ENCODE peak calls at places on chromosomes 16 and 17, in seven cellular contexts. G, H, A, E, K, B and S are unnamed samples.

GRCh38 chr17:82402865-82403264 is 15.3 kb upstream of the HEXD start:
- DNase-seq in G (no peak), H (no peak), A (no peak), E (no peak), K (no peak), B (no peak), S (no peak)

GRCh38 chr17:77882481-77883212 is 75.9 kb upstream of the TNRC6C start:
- DNase-seq in G (peak), H (no peak), A (no peak), E (peak), K (peak), B (peak), S (peak)

GRCh38 chr16:15983898-15984297 is 34.5 kb downstream of the ABCC1 start:
- DNase-seq in G (no peak), H (no peak), A (no peak), E (no peak), K (no peak), B (no peak), S (no peak)

GRCh38 chr17:50380369-50381259 is 7.6 kb downstream of the EME1 start:
- DNase-seq in G (no peak), H (no peak), A (no peak), E (no peak), K (no peak), B (no peak), S (no peak)

GRCh38 chr17:12485361-12485911 is 180.3 kb upstream of the MYOCD start:
- DNase-seq in G (no peak), H (no peak), A (no peak), E (no peak), K (no peak), B (no peak), S (no peak)

GRCh38 chr16:15993946-15994665 is 44.7 kb downstream of the ABCC1 start:
- DNase-seq in G (no peak), H (no peak), A (no peak), E (no peak), K (no peak), B (no peak), S (no peak)

GRCh38 chr16:55494994-55495421 is 13.9 kb upstream of the LPCAT2 start:
- DNase-seq in G (peak), H (no peak), A (peak), E (peak), K (peak), B (peak), S (peak)

GRCh38 chr17:80605326-80606066 is 60.9 kb downstream of the RPTOR start:
- DNase-seq in G (peak), H (no peak), A (no peak), E (no peak), K (no peak), B (peak), S (no peak)

GRCh38 chr17:1484586-1485310 is 7.7 kb downstream of the MYO1C start:
- DNase-seq in G (peak), H (peak), A (peak), E (peak), K (peak), B (peak), S (peak)

GRCh38 chr16:69564845-69565610 is 738 bp upstream of the NFAT5 start:
- DNase-seq in G (no peak), H (no peak), A (no peak), E (no peak), K (no peak), B (peak), S (no peak)

GRCh38 chr17:21368545-21369246 is 7.5 kb upstream of the KCNJ12 start:
- DNase-seq in G (no peak), H (no peak), A (no peak), E (no peak), K (no peak), B (no peak), S (no peak)

DNA sequence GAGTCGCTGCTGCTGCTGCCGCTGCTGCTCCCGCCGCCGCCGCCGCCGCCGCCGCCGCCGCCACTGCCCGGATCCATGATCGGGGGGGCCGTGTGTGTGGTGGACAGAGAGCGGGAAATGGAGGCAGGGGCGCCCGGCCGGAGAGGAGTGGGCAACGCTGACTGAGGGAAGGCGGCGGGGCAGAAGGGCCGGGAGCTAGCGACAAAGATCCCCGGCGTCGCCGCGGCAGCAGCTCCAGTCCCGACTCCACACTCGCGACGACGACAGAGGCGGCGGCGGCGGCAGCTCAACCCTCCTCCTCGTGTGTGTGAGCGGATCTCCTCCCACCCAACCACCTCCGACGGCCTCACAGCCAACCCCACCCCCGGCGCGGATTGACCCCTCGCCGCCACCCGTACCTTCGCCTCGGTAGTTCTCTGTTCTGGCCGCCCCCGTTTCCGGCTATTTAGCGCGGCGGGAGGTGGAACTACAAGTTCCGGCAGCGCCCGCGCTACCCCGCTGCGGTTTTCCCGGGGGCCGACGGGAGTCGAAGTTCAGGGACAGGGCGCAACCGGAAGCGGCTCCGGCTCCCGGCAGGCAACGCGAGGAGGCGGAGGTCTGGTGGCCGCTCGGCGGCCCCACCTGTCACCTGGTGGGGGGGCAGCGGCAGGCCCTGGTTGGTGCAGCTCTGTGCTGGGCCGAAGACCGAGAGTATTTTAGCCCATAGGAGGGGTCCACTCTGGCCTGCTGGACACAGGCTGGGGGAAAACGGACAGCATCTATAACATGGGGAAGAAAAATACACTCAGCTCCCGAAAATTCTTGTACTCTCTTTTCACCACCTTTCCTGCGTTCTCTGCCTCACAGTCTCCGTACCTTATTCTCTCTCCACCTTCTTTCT is at the start of gene GSPT1:
- DNase-seq in G (peak), H (peak), A (peak), E (peak), K (peak), B (peak), S (peak)
- TF ChIP-seq EP300 in G (peak), H (no peak), A (peak), E (no peak), K (no peak), B (no peak), S (no peak)

GRCh38 chr16:2897110-2897509 is 14.1 kb downstream of the FLYWCH2 start:
- DNase-seq in G (no peak), H (no peak), A (peak), E (no peak), K (no peak), B (no peak), S (no peak)

GRCh38 chr16:2899564-2900072 is 12.1 kb upstream of the FLYWCH1 start:
- DNase-seq in G (no peak), H (no peak), A (no peak), E (no peak), K (no peak), B (no peak), S (no peak)

GRCh38 chr16:2896480-2897010 is 13.5 kb downstream of the FLYWCH2 start:
- DNase-seq in G (no peak), H (no peak), A (peak), E (no peak), K (no peak), B (no peak), S (no peak)

GRCh38 chr16:2900526-2901075 is 11.1 kb upstream of the FLYWCH1 start:
- DNase-seq in G (no peak), H (no peak), A (no peak), E (no peak), K (no peak), B (no peak), S (no peak)

DNA sequence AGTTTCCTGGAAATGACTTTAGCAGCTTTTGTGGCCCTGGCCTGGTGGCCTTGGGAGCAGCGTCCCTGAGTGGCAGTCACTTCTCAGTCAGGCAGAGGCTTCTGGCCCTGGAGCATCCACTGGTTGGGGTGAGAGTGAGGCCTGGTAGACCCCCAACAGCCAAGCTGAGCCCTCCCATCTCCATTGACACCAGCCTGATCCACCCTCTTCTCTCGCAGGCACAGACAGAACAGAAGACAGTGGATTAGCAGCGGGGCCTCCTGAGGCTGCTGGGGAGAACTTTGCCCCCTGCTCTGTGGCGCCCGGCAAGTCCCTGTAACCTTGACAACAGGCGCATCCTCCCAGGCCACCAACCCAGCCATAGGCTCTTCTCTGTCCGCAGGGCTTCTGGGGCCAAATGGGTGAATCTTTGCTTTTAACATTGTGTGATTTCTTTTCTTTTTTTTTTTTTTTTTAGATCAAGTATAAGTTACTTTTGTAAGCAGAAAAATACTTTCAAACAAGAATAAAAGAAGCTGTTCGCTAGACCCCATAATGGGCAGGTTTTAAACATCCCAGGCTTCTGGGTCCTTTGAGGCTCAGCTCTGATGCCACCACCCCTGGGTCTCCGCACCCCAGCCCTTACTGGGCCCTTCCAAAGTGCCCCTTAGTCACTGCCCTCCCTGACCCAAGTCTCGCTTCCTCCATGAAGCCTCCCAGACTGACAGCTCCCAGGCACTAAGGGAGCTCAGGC is 12.7 kb upstream of the FLYWCH1 start:
- DNase-seq in G (no peak), H (no peak), A (no peak), E (no peak), K (no peak), B (no peak), S (no peak)
- TF ChIP-seq EP300 in G (no peak), H (no peak), A (no peak), E (no peak), K (no peak), B (no peak), S (no peak)

DNA sequence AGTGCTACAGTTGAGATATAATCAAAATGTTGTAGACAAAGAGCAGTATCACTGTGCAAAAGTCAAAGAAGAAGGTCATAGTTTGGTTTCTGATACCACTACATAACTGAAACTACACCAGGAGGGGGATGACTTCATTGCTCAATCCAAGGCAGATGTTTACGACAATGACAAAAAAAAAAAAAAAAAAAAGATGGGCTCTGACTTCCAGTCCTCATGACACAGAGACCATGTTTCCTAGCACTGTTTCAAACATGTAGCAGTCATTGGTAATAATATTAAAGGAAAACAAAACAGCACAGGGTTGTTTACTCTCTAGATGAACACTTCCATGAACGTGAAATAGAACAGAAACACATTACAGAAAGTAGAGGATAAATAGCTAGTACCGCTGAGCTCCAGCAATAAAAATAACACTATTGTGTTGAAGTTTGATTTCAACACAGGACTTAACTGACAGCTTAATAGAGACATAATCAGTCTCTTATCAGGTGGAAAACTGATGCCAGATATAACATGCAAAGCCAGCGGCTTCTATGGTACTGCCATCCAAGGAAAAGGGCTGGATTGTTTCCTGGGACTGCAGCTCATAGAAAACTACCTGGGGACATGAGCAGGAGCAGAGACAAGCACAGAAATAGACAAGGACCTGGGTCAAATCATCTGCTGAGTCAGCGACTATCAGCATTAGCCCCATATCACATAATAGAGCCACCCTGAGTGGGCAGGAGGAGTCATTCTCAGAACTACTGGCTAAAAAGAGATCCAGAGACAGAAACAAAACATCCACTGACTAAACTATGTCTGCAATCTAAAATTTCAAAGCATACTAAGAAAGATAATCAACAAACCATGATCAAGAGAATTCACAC is 463.6 kb upstream of the SOX9 start:
- DNase-seq in G (no peak), H (no peak), A (no peak), E (no peak), K (no peak), B (no peak), S (no peak)
- TF ChIP-seq EP300 in G (no peak), H (no peak), A (no peak), E (no peak), K (no peak), B (no peak), S (no peak)

GRCh38 chr16:84844049-84844350 is 24.2 kb downstream of the CRISPLD2 start:
- DNase-seq in G (no peak), H (no peak), A (no peak), E (no peak), K (peak), B (no peak), S (peak)

GRCh38 chr16:84843149-84844048 is 23.6 kb downstream of the CRISPLD2 start:
- DNase-seq in G (no peak), H (no peak), A (no peak), E (no peak), K (no peak), B (no peak), S (no peak)

GRCh38 chr16:84847554-84848415 is 28.0 kb downstream of the CRISPLD2 start:
- DNase-seq in G (no peak), H (no peak), A (no peak), E (no peak), K (no peak), B (no peak), S (no peak)

GRCh38 chr16:84844561-84845495 is 25.0 kb downstream of the CRISPLD2 start:
- DNase-seq in G (no peak), H (peak), A (no peak), E (no peak), K (no peak), B (no peak), S (no peak)

DNA sequence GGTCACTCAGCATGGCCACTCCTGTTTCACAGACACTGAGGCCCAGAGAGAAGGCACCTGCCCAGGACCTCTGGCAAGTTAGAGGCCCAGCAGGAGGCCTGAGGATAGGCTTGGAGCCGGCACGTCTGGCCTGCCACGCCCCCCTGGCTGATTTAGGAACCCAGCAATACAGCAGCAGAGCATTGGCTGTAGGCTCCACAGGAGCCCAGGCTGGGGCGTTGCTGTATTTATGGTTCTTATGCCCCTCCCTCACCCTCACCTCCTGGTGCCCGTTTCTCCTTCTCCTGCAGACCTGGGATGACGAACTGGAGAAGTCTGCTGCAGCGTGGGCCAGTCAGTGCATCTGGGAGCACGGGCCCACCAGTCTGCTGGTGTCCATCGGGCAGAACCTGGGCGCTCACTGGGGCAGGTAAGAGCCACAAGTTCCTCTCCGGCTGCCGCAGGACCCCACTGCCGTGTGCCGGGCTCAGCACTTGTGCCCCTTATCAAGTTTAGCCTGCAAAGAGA is 25.8 kb downstream of the CRISPLD2 start:
- DNase-seq in G (no peak), H (no peak), A (no peak), E (no peak), K (peak), B (peak), S (no peak)
- TF ChIP-seq EP300 in G (no peak), H (no peak), A (no peak), E (no peak), K (no peak), B (no peak), S (no peak)

GRCh38 chr16:72988568-72988967 is 59.4 kb downstream of the ZFHX3 start:
- DNase-seq in G (no peak), H (no peak), A (no peak), E (no peak), K (no peak), B (no peak), S (no peak)
- TF ChIP-seq EP300 in G (no peak), H (no peak), A (no peak), E (no peak), K (no peak), B (no peak), S (no peak)

GRCh38 chr16:81651758-81652718 is 127.1 kb upstream of the PLCG2 start:
- DNase-seq in G (no peak), H (no peak), A (peak), E (no peak), K (no peak), B (peak), S (no peak)

GRCh38 chr16:81650281-81650680 is 128.8 kb upstream of the PLCG2 start:
- DNase-seq in G (no peak), H (no peak), A (no peak), E (no peak), K (no peak), B (no peak), S (no peak)

GRCh38 chr16:81649561-81649960 is 129.5 kb upstream of the PLCG2 start:
- DNase-seq in G (no peak), H (no peak), A (no peak), E (no peak), K (no peak), B (no peak), S (no peak)

GRCh38 chr16:81652798-81653505 is 126.1 kb upstream of the PLCG2 start:
- DNase-seq in G (no peak), H (no peak), A (no peak), E (no peak), K (peak), B (no peak), S (no peak)

GRCh38 chr16:81650982-81651562 is 128.0 kb upstream of the PLCG2 start:
- DNase-seq in G (no peak), H (peak), A (peak), E (peak), K (peak), B (peak), S (peak)
- TF ChIP-seq EP300 in G (no peak), H (no peak), A (no peak), E (no peak), K (no peak), B (peak), S (no peak)

GRCh38 chr17:42090964-42091790 is 7.1 kb downstream of the ZNF385C start:
- DNase-seq in G (no peak), H (no peak), A (no peak), E (no peak), K (no peak), B (peak), S (no peak)

GRCh38 chr17:42087042-42087701 is 11.1 kb downstream of the ZNF385C start:
- DNase-seq in G (no peak), H (no peak), A (no peak), E (no peak), K (no peak), B (peak), S (no peak)

GRCh38 chr17:42088736-42089135 is 9.5 kb downstream of the ZNF385C start:
- DNase-seq in G (no peak), H (no peak), A (no peak), E (no peak), K (no peak), B (no peak), S (no peak)

DNA sequence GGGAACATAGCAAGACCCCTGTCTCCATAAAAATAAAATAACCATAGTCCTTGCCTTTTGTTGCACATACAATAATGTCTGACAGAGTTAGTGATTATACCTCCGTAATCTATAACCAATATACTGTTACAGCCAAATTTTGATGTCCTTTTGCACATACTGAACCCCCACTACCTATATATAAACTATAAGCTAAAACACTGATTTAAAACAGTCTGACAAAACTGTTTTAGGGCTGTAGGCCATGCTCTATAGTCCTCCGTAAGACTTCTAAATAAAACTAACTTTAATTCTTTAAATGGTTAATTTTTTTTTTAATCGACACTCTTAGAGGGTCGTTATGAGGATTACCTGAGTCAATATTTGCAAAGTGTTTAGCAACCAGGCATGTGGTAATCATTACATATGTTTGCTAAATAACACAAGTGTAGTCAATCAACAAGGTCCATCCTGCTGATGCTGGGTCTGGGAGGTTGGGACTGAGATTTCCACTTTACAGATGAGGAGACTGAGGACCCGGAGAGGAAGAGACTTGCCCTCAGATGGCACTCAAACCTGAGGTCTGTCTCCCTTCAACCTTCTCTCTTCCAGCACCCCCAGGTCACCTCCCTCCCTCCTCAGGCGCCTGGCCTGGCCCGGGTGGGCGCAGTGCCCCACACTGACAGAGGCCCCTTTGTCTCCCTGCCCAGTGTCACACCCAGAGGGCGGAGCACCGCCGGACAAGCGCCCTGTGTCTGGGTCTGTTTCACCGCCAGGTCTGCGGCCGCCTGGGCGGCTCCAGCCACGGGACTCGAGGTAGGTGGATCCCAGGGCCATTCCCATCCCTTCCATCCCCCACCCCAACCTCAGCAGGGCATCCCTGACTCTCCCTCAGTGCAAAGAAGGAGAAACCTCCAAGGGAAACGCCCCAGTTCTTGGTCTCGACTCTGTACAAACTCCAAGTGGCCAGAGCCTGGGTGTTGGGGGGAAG is 10.3 kb downstream of the ZNF385C start:
- DNase-seq in G (no peak), H (no peak), A (no peak), E (no peak), K (no peak), B (no peak), S (no peak)
- TF ChIP-seq EP300 in G (no peak), H (no peak), A (no peak), E (no peak), K (no peak), B (no peak), S (no peak)